ENCODE peak calls at places on chromosomes 11 and 22, in seven cellular contexts. One of them, this sample, is unnamed.
A peak's percentile ranks its signal among the peaks of the same experiment; 100 is the strongest.

GRCh38 chr22:49257551-49257951 is 570.1 kb downstream of the BRD1 start:
- DNase-seq in posterior cingulate gyrus: peak; percentile 11
- DNase-seq in stimulated activated naive B cell treated with anti-CD40 and anti-IgM and Interleukin-4, amounts not matched to agents 10 μg/mL and 1 μg/mL and 100 μg/mL, for 72 hours: no peak
- DNase-seq in non-pigmented ciliary epithelial cell: no peak
- DNase-seq in AG08395: no peak
- DNase-seq in trophoblast cell: no peak
- DNase-seq in frontal cortex: no peak
- DNase-seq in this sample: no peak

GRCh38 chr11:1832989-1833365 is 1.8 kb upstream of the SYT8 start:
- DNase-seq in trophoblast cell: peak; percentile 52
- DNase-seq in frontal cortex: no peak
- DNase-seq in AG08395: no peak
- DNase-seq in posterior cingulate gyrus: no peak
- DNase-seq in non-pigmented ciliary epithelial cell: no peak
- DNase-seq in stimulated activated naive B cell treated with anti-CD40 and anti-IgM and Interleukin-4, amounts not matched to agents 10 μg/mL and 1 μg/mL and 100 μg/mL, for 72 hours: no peak
- DNase-seq in this sample: no peak

GRCh38 chr11:75656044-75656726 is 12.7 kb downstream of the MAP6 start:
- DNase-seq in posterior cingulate gyrus: no peak
- DNase-seq in trophoblast cell: peak; percentile 20
- DNase-seq in stimulated activated naive B cell treated with anti-CD40 and anti-IgM and Interleukin-4, amounts not matched to agents 10 μg/mL and 1 μg/mL and 100 μg/mL, for 72 hours: no peak
- DNase-seq in non-pigmented ciliary epithelial cell: no peak
- DNase-seq in AG08395: peak; percentile 26
- DNase-seq in frontal cortex: no peak
- DNase-seq in this sample: no peak

GRCh38 chr11:9276571-9276970 is 11.4 kb upstream of the DENND5A start:
- DNase-seq in frontal cortex: no peak
- DNase-seq in trophoblast cell: peak; percentile 72
- DNase-seq in stimulated activated naive B cell treated with anti-CD40 and anti-IgM and Interleukin-4, amounts not matched to agents 10 μg/mL and 1 μg/mL and 100 μg/mL, for 72 hours: no peak
- DNase-seq in posterior cingulate gyrus: no peak
- DNase-seq in AG08395: no peak
- DNase-seq in non-pigmented ciliary epithelial cell: no peak
- DNase-seq in this sample: no peak

GRCh38 chr11:37786214-37786755 is 1188.2 kb upstream of the RAG2 start:
- DNase-seq in trophoblast cell: no peak
- DNase-seq in frontal cortex: no peak
- DNase-seq in stimulated activated naive B cell treated with anti-CD40 and anti-IgM and Interleukin-4, amounts not matched to agents 10 μg/mL and 1 μg/mL and 100 μg/mL, for 72 hours: no peak
- DNase-seq in non-pigmented ciliary epithelial cell: peak; percentile 30
- DNase-seq in posterior cingulate gyrus: no peak
- DNase-seq in AG08395: no peak
- DNase-seq in this sample: no peak

GRCh38 chr22:39908737-39909136 is 7.9 kb downstream of the GRAP2 start:
- DNase-seq in non-pigmented ciliary epithelial cell: no peak
- DNase-seq in trophoblast cell: no peak
- DNase-seq in posterior cingulate gyrus: no peak
- DNase-seq in stimulated activated naive B cell treated with anti-CD40 and anti-IgM and Interleukin-4, amounts not matched to agents 10 μg/mL and 1 μg/mL and 100 μg/mL, for 72 hours: no peak
- DNase-seq in AG08395: peak; percentile 14
- DNase-seq in frontal cortex: no peak
- DNase-seq in this sample: no peak

GRCh38 chr22:19942071-19942885 is 660 bp upstream of the TXNRD2 start:
- DNase-seq in frontal cortex: peak; percentile 71
- DNase-seq in posterior cingulate gyrus: no peak
- DNase-seq in stimulated activated naive B cell treated with anti-CD40 and anti-IgM and Interleukin-4, amounts not matched to agents 10 μg/mL and 1 μg/mL and 100 μg/mL, for 72 hours: peak; percentile 32
- DNase-seq in non-pigmented ciliary epithelial cell: no peak
- DNase-seq in AG08395: peak; percentile 77
- DNase-seq in trophoblast cell: peak; percentile 16
- DNase-seq in this sample: peak; percentile 60

GRCh38 chr11:100918551-100919500 is 210.8 kb downstream of the PGR start:
- DNase-seq in frontal cortex: no peak
- DNase-seq in stimulated activated naive B cell treated with anti-CD40 and anti-IgM and Interleukin-4, amounts not matched to agents 10 μg/mL and 1 μg/mL and 100 μg/mL, for 72 hours: no peak
- DNase-seq in trophoblast cell: peak; percentile 33
- DNase-seq in AG08395: no peak
- DNase-seq in non-pigmented ciliary epithelial cell: no peak
- DNase-seq in posterior cingulate gyrus: no peak
- DNase-seq in this sample: no peak

GRCh38 chr11:120660024-120660565 is 148.5 kb downstream of the GRIK4 start:
- DNase-seq in non-pigmented ciliary epithelial cell: no peak
- DNase-seq in AG08395: peak; percentile 38
- DNase-seq in frontal cortex: no peak
- DNase-seq in stimulated activated naive B cell treated with anti-CD40 and anti-IgM and Interleukin-4, amounts not matched to agents 10 μg/mL and 1 μg/mL and 100 μg/mL, for 72 hours: no peak
- DNase-seq in posterior cingulate gyrus: no peak
- DNase-seq in trophoblast cell: peak; percentile 63
- DNase-seq in this sample: peak; percentile 67

GRCh38 chr11:134497586-134497985 is 85.5 kb upstream of the B3GAT1 start:
- DNase-seq in non-pigmented ciliary epithelial cell: no peak
- DNase-seq in posterior cingulate gyrus: peak; percentile 7
- DNase-seq in frontal cortex: no peak
- DNase-seq in AG08395: no peak
- DNase-seq in stimulated activated naive B cell treated with anti-CD40 and anti-IgM and Interleukin-4, amounts not matched to agents 10 μg/mL and 1 μg/mL and 100 μg/mL, for 72 hours: no peak
- DNase-seq in trophoblast cell: no peak
- DNase-seq in this sample: no peak

GRCh38 chr11:126680109-126680508 is 320.5 kb downstream of the KIRREL3 start:
- DNase-seq in stimulated activated naive B cell treated with anti-CD40 and anti-IgM and Interleukin-4, amounts not matched to agents 10 μg/mL and 1 μg/mL and 100 μg/mL, for 72 hours: no peak
- DNase-seq in frontal cortex: no peak
- DNase-seq in trophoblast cell: no peak
- DNase-seq in AG08395: no peak
- DNase-seq in posterior cingulate gyrus: no peak
- DNase-seq in non-pigmented ciliary epithelial cell: no peak
- DNase-seq in this sample: no peak